ENCODE peak calls at places on chromosome 20, in six cellular contexts. L is NCI-H2081; M is MCF 10A; X is germinal center; Y is activated T-helper 1 cell treated with anti-CD3 and anti-CD28 coated beads, Interleukin-2, amount 50 U/mL, for 16 hours; Z is NCI-H1092. N is an unnamed sample.

GRCh38 chr20:58179432-58180099 is 48.9 kb downstream of the ANKRD60 start:
- DNase-seq in L (peak), M (peak), X (peak), Y (peak), Z (peak), N (no peak)

GRCh38 chr20:57713505-57713903 is 3.7 kb upstream of the PMEPA1 start:
- DNase-seq in L (no peak), M (peak), X (no peak), Y (no peak), Z (no peak), N (no peak)

GRCh38 chr20:58976095-58976730 is 4.8 kb upstream of the NELFCD start:
- DNase-seq in L (no peak), M (no peak), X (no peak), Y (no peak), Z (no peak), N (no peak)

GRCh38 chr20:41617059-41617921 is 887 bp downstream of the CHD6 start:
- DNase-seq in L (peak), M (peak), X (peak), Y (peak), Z (no peak), N (no peak)

GRCh38 chr20:40525356-40525755 is 163.7 kb downstream of the MAFB start:
- DNase-seq in L (no peak), M (peak), X (no peak), Y (no peak), Z (no peak), N (no peak)

GRCh38 chr20:39376788-39377187 is 414.6 kb downstream of the DHX35 start:
- DNase-seq in L (no peak), M (no peak), X (no peak), Y (no peak), Z (no peak), N (no peak)

GRCh38 chr20:63628246-63628975 is 1.5 kb upstream of the GMEB2 start:
- DNase-seq in L (peak), M (peak), X (no peak), Y (peak), Z (peak), N (peak)

GRCh38 chr20:34445177-34446065 is 70.8 kb upstream of the DYNLRB1 start:
- DNase-seq in L (no peak), M (no peak), X (no peak), Y (no peak), Z (no peak), N (no peak)

GRCh38 chr20:7980332-7981046 is 39.1 kb downstream of the TMX4 start:
- DNase-seq in L (no peak), M (peak), X (peak), Y (no peak), Z (no peak), N (no peak)

GRCh38 chr20:62426678-62427077 is 661 bp downstream of the RBBP8NL start:
- DNase-seq in L (no peak), M (no peak), X (no peak), Y (no peak), Z (no peak), N (no peak)

GRCh38 chr20:32524871-32525501 is 60.1 kb downstream of the NOL4L start:
- DNase-seq in L (peak), M (peak), X (no peak), Y (no peak), Z (peak), N (peak)

GRCh38 chr20:58256842-58257241 is 28.4 kb upstream of the ANKRD60 start:
- DNase-seq in L (no peak), M (no peak), X (no peak), Y (no peak), Z (no peak), N (no peak)

GRCh38 chr20:34390769-34391447 is 27.8 kb downstream of the ITCH start:
- DNase-seq in L (no peak), M (peak), X (no peak), Y (peak), Z (no peak), N (no peak)

GRCh38 chr20:45629496-45630100 is at the start of gene WFDC10A:
- DNase-seq in L (peak), M (peak), X (peak), Y (no peak), Z (no peak), N (no peak)

GRCh38 chr20:3226864-3227263 is 12.1 kb downstream of the SLC4A11 start:
- DNase-seq in L (no peak), M (no peak), X (no peak), Y (no peak), Z (no peak), N (no peak)

GRCh38 chr20:59933849-59934585 is 580 bp upstream of the SYCP2 start:
- DNase-seq in L (peak), M (peak), X (peak), Y (peak), Z (peak), N (no peak)

GRCh38 chr20:3312940-3313656 is 74.1 kb upstream of the SLC4A11 start:
- DNase-seq in L (no peak), M (peak), X (no peak), Y (no peak), Z (no peak), N (no peak)

GRCh38 chr20:20000223-20000968 is 16.8 kb upstream of the NAA20 start:
- DNase-seq in L (no peak), M (no peak), X (no peak), Y (no peak), Z (no peak), N (no peak)

N was measured in NCI-H524 treated with DMSO at 0.1 percent for 48 hours.